ENCODE peak calls at places on chromosome 16, in four cellular contexts. M is thyroid gland, S is left colon, O is D341Med. R is an unnamed sample.

GRCh38 chr16:80806957-80807356 is 2.6 kb upstream of the CDYL2 start:
- DNase-seq in O (no peak), S (no peak), M (no peak), R (no peak)

GRCh38 chr16:17474037-17474436 is 3.3 kb upstream of the XYLT1 start:
- DNase-seq in O (peak; percentile 53), M (no peak), S (no peak), R (peak; percentile 6)

GRCh38 chr16:30786115-30786935 is 680 bp downstream of the ZNF629 start:
- DNase-seq in M (peak; percentile 33), S (peak; percentile 52), O (peak; percentile 84), R (peak; percentile 62)

GRCh38 chr16:23134274-23134673 is 15.0 kb downstream of the USP31 start:
- DNase-seq in O (no peak), M (peak; percentile 20), S (peak; percentile 50), R (no peak)

GRCh38 chr16:57032931-57033330 is 43.6 kb downstream of the NLRC5 start:
- DNase-seq in M (no peak), O (no peak), S (no peak), R (no peak)

GRCh38 chr16:82748026-82748425 is 121.3 kb downstream of the CDH13 start:
- DNase-seq in S (no peak), O (no peak), M (no peak), R (peak; percentile 6)

GRCh38 chr16:8866118-8866883 is 2.5 kb downstream of the CARHSP1 start:
- DNase-seq in M (peak; percentile 55), S (peak; percentile 58), O (no peak), R (peak; percentile 46)

GRCh38 chr16:83348991-83349390 is 458.8 kb upstream of the HSBP1 start:
- DNase-seq in S (no peak), O (no peak), M (no peak), R (no peak)

GRCh38 chr16:69762843-69763556 is 868 bp downstream of the WWP2 start:
- DNase-seq in O (no peak), M (peak; percentile 35), S (no peak), R (no peak)

GRCh38 chr16:66474750-66475199 is 47.7 kb downstream of the BEAN1 start:
- DNase-seq in S (no peak), O (no peak), M (no peak), R (peak; percentile 98)

GRCh38 chr16:24989417-24989978 is 25.7 kb downstream of the ARHGAP17 start:
- DNase-seq in M (no peak), S (no peak), O (no peak), R (no peak)

GRCh38 chr16:4139968-4140367 is 23.7 kb upstream of the ADCY9 start:
- DNase-seq in M (no peak), S (no peak), O (no peak), R (no peak)

GRCh38 chr16:59540621-59541020 is 806.5 kb upstream of the GOT2 start:
- DNase-seq in M (no peak), S (no peak), O (no peak), R (no peak)

GRCh38 chr16:19329932-19330331 is 44.4 kb downstream of the CLEC19A start:
- DNase-seq in O (no peak), S (no peak), M (no peak), R (no peak)

GRCh38 chr16:70715113-70715711 is 29.4 kb upstream of the MTSS2 start:
- DNase-seq in M (peak; percentile 98), O (no peak), S (peak; percentile 48), R (peak; percentile 79)

GRCh38 chr16:2088759-2089358 is 41.1 kb downstream of the TSC2 start:
- DNase-seq in O (no peak), S (no peak), M (no peak), R (no peak)

GRCh38 chr16:4200781-4201137 is 41.1 kb downstream of the SRL start:
- DNase-seq in M (no peak), S (no peak), O (no peak), R (no peak)

GRCh38 chr16:79093554-79093967 is 507.0 kb downstream of the MAF start:
- DNase-seq in M (no peak), S (no peak), O (no peak), R (no peak)

GRCh38 chr16:51287231-51287630 is 136.2 kb upstream of the SALL1 start:
- DNase-seq in O (no peak), S (no peak), M (no peak), R (no peak)

GRCh38 chr16:27779719-27780161 is 229.8 kb downstream of the KATNIP start:
- DNase-seq in S (no peak), M (peak; percentile 58), O (peak; percentile 82), R (no peak)

GRCh38 chr16:46897471-46897870 is 13.3 kb downstream of the GPT2 start:
- DNase-seq in M (no peak), O (no peak), S (no peak), R (peak; percentile 91)

R was measured in SJCRH30.